ENCODE peak calls at places on chromosome 5, in nine cellular contexts. One of them, this sample, is unnamed.

GRCh38 chr5:107389130-107389553 is 281.6 kb downstream of the EFNA5 start:
- DNase-seq in stimulated activated CD8-positive, alpha-beta memory T cell treated with anti-CD3 and anti-CD28 coated beads, Interleukin-7, amount 100 ng/mL, for 4 hours: peak; percentile 13
- DNase-seq in stimulated activated naive CD4-positive, alpha-beta T cell: no peak
- DNase-seq in left lung: no peak
- DNase-seq in activated CD8-positive, alpha-beta memory T cell treated with anti-CD3 and anti-CD28 coated beads for 48 hours: no peak
- DNase-seq in GF-D8: peak; percentile 17
- DNase-seq in head of caudate nucleus: no peak
- DNase-seq in activated naive CD8-positive, alpha-beta T cell treated with anti-CD3 and anti-CD28 coated beads, Interleukin-2, amount 50 U/mL, for 24 hours: no peak
- DNase-seq in fibroblast of lung: peak; percentile 86
- DNase-seq in this sample: no peak

GRCh38 chr5:1537166-1538154 is 13.7 kb upstream of the LPCAT1 start:
- DNase-seq in stimulated activated CD8-positive, alpha-beta memory T cell treated with anti-CD3 and anti-CD28 coated beads, Interleukin-7, amount 100 ng/mL, for 4 hours: no peak
- DNase-seq in stimulated activated naive CD4-positive, alpha-beta T cell: no peak
- DNase-seq in left lung: peak; percentile 50
- DNase-seq in activated CD8-positive, alpha-beta memory T cell treated with anti-CD3 and anti-CD28 coated beads for 48 hours: no peak
- DNase-seq in GF-D8: no peak
- DNase-seq in head of caudate nucleus: peak; percentile 0
- DNase-seq in activated naive CD8-positive, alpha-beta T cell treated with anti-CD3 and anti-CD28 coated beads, Interleukin-2, amount 50 U/mL, for 24 hours: no peak
- DNase-seq in fibroblast of lung: no peak
- DNase-seq in this sample: no peak

GRCh38 chr5:173477320-173478055 is 139.0 kb downstream of the BOD1 start:
- DNase-seq in stimulated activated CD8-positive, alpha-beta memory T cell treated with anti-CD3 and anti-CD28 coated beads, Interleukin-7, amount 100 ng/mL, for 4 hours: no peak
- DNase-seq in stimulated activated naive CD4-positive, alpha-beta T cell: no peak
- DNase-seq in left lung: no peak
- DNase-seq in activated CD8-positive, alpha-beta memory T cell treated with anti-CD3 and anti-CD28 coated beads for 48 hours: no peak
- DNase-seq in GF-D8: no peak
- DNase-seq in head of caudate nucleus: no peak
- DNase-seq in activated naive CD8-positive, alpha-beta T cell treated with anti-CD3 and anti-CD28 coated beads, Interleukin-2, amount 50 U/mL, for 24 hours: no peak
- DNase-seq in fibroblast of lung: peak; percentile 89
- DNase-seq in this sample: no peak

GRCh38 chr5:151319334-151319733 is 15.8 kb upstream of the SLC36A3 start:
- DNase-seq in stimulated activated CD8-positive, alpha-beta memory T cell treated with anti-CD3 and anti-CD28 coated beads, Interleukin-7, amount 100 ng/mL, for 4 hours: no peak
- DNase-seq in stimulated activated naive CD4-positive, alpha-beta T cell: no peak
- DNase-seq in left lung: no peak
- DNase-seq in activated CD8-positive, alpha-beta memory T cell treated with anti-CD3 and anti-CD28 coated beads for 48 hours: no peak
- DNase-seq in GF-D8: no peak
- DNase-seq in head of caudate nucleus: peak; percentile 8
- DNase-seq in activated naive CD8-positive, alpha-beta T cell treated with anti-CD3 and anti-CD28 coated beads, Interleukin-2, amount 50 U/mL, for 24 hours: no peak
- DNase-seq in fibroblast of lung: peak; percentile 1
- DNase-seq in this sample: no peak

GRCh38 chr5:32329395-32329834 is 16.7 kb upstream of the MTMR12 start:
- DNase-seq in stimulated activated CD8-positive, alpha-beta memory T cell treated with anti-CD3 and anti-CD28 coated beads, Interleukin-7, amount 100 ng/mL, for 4 hours: peak; percentile 34
- DNase-seq in stimulated activated naive CD4-positive, alpha-beta T cell: peak; percentile 44
- DNase-seq in left lung: no peak
- DNase-seq in activated CD8-positive, alpha-beta memory T cell treated with anti-CD3 and anti-CD28 coated beads for 48 hours: no peak
- DNase-seq in GF-D8: peak; percentile 11
- DNase-seq in head of caudate nucleus: peak; percentile 80
- DNase-seq in activated naive CD8-positive, alpha-beta T cell treated with anti-CD3 and anti-CD28 coated beads, Interleukin-2, amount 50 U/mL, for 24 hours: peak; percentile 58
- DNase-seq in fibroblast of lung: peak; percentile 45
- DNase-seq in this sample: peak; percentile 20

GRCh38 chr5:96829336-96829735 is 21.6 kb upstream of the ERAP1 start:
- DNase-seq in stimulated activated CD8-positive, alpha-beta memory T cell treated with anti-CD3 and anti-CD28 coated beads, Interleukin-7, amount 100 ng/mL, for 4 hours: no peak
- DNase-seq in stimulated activated naive CD4-positive, alpha-beta T cell: no peak
- DNase-seq in left lung: no peak
- DNase-seq in activated CD8-positive, alpha-beta memory T cell treated with anti-CD3 and anti-CD28 coated beads for 48 hours: no peak
- DNase-seq in GF-D8: no peak
- DNase-seq in head of caudate nucleus: no peak
- DNase-seq in activated naive CD8-positive, alpha-beta T cell treated with anti-CD3 and anti-CD28 coated beads, Interleukin-2, amount 50 U/mL, for 24 hours: no peak
- DNase-seq in fibroblast of lung: no peak
- DNase-seq in this sample: no peak

GRCh38 chr5:123700624-123701023 is 188.6 kb downstream of the CSNK1G3 start:
- DNase-seq in stimulated activated CD8-positive, alpha-beta memory T cell treated with anti-CD3 and anti-CD28 coated beads, Interleukin-7, amount 100 ng/mL, for 4 hours: no peak
- DNase-seq in stimulated activated naive CD4-positive, alpha-beta T cell: no peak
- DNase-seq in left lung: no peak
- DNase-seq in activated CD8-positive, alpha-beta memory T cell treated with anti-CD3 and anti-CD28 coated beads for 48 hours: no peak
- DNase-seq in GF-D8: no peak
- DNase-seq in head of caudate nucleus: no peak
- DNase-seq in activated naive CD8-positive, alpha-beta T cell treated with anti-CD3 and anti-CD28 coated beads, Interleukin-2, amount 50 U/mL, for 24 hours: no peak
- DNase-seq in fibroblast of lung: peak; percentile 99
- DNase-seq in this sample: no peak

GRCh38 chr5:1315018-1315708 is 20.3 kb upstream of the TERT start:
- DNase-seq in stimulated activated CD8-positive, alpha-beta memory T cell treated with anti-CD3 and anti-CD28 coated beads, Interleukin-7, amount 100 ng/mL, for 4 hours: no peak
- DNase-seq in stimulated activated naive CD4-positive, alpha-beta T cell: no peak
- DNase-seq in left lung: no peak
- DNase-seq in activated CD8-positive, alpha-beta memory T cell treated with anti-CD3 and anti-CD28 coated beads for 48 hours: no peak
- DNase-seq in GF-D8: no peak
- DNase-seq in head of caudate nucleus: no peak
- DNase-seq in activated naive CD8-positive, alpha-beta T cell treated with anti-CD3 and anti-CD28 coated beads, Interleukin-2, amount 50 U/mL, for 24 hours: no peak
- DNase-seq in fibroblast of lung: no peak
- DNase-seq in this sample: no peak

GRCh38 chr5:74040065-74040551 is 414.1 kb downstream of the ARHGEF28 start:
- DNase-seq in stimulated activated CD8-positive, alpha-beta memory T cell treated with anti-CD3 and anti-CD28 coated beads, Interleukin-7, amount 100 ng/mL, for 4 hours: no peak
- DNase-seq in stimulated activated naive CD4-positive, alpha-beta T cell: no peak
- DNase-seq in left lung: no peak
- DNase-seq in activated CD8-positive, alpha-beta memory T cell treated with anti-CD3 and anti-CD28 coated beads for 48 hours: no peak
- DNase-seq in GF-D8: no peak
- DNase-seq in head of caudate nucleus: no peak
- DNase-seq in activated naive CD8-positive, alpha-beta T cell treated with anti-CD3 and anti-CD28 coated beads, Interleukin-2, amount 50 U/mL, for 24 hours: no peak
- DNase-seq in fibroblast of lung: peak; percentile 96
- DNase-seq in this sample: no peak

GRCh38 chr5:168663276-168664004 is 84.3 kb upstream of the PANK3 start:
- DNase-seq in stimulated activated CD8-positive, alpha-beta memory T cell treated with anti-CD3 and anti-CD28 coated beads, Interleukin-7, amount 100 ng/mL, for 4 hours: no peak
- DNase-seq in stimulated activated naive CD4-positive, alpha-beta T cell: no peak
- DNase-seq in left lung: no peak
- DNase-seq in activated CD8-positive, alpha-beta memory T cell treated with anti-CD3 and anti-CD28 coated beads for 48 hours: no peak
- DNase-seq in GF-D8: no peak
- DNase-seq in head of caudate nucleus: no peak
- DNase-seq in activated naive CD8-positive, alpha-beta T cell treated with anti-CD3 and anti-CD28 coated beads, Interleukin-2, amount 50 U/mL, for 24 hours: no peak
- DNase-seq in fibroblast of lung: no peak
- DNase-seq in this sample: no peak

GRCh38 chr5:19240150-19240549 is 747.9 kb downstream of the CDH18 start:
- DNase-seq in stimulated activated CD8-positive, alpha-beta memory T cell treated with anti-CD3 and anti-CD28 coated beads, Interleukin-7, amount 100 ng/mL, for 4 hours: no peak
- DNase-seq in stimulated activated naive CD4-positive, alpha-beta T cell: no peak
- DNase-seq in left lung: no peak
- DNase-seq in activated CD8-positive, alpha-beta memory T cell treated with anti-CD3 and anti-CD28 coated beads for 48 hours: no peak
- DNase-seq in GF-D8: no peak
- DNase-seq in head of caudate nucleus: no peak
- DNase-seq in activated naive CD8-positive, alpha-beta T cell treated with anti-CD3 and anti-CD28 coated beads, Interleukin-2, amount 50 U/mL, for 24 hours: no peak
- DNase-seq in fibroblast of lung: peak; percentile 81
- DNase-seq in this sample: no peak

GRCh38 chr5:33843579-33843978 is 48.2 kb downstream of the ADAMTS12 start:
- DNase-seq in stimulated activated CD8-positive, alpha-beta memory T cell treated with anti-CD3 and anti-CD28 coated beads, Interleukin-7, amount 100 ng/mL, for 4 hours: no peak
- DNase-seq in stimulated activated naive CD4-positive, alpha-beta T cell: no peak
- DNase-seq in left lung: no peak
- DNase-seq in activated CD8-positive, alpha-beta memory T cell treated with anti-CD3 and anti-CD28 coated beads for 48 hours: no peak
- DNase-seq in GF-D8: no peak
- DNase-seq in head of caudate nucleus: no peak
- DNase-seq in activated naive CD8-positive, alpha-beta T cell treated with anti-CD3 and anti-CD28 coated beads, Interleukin-2, amount 50 U/mL, for 24 hours: no peak
- DNase-seq in fibroblast of lung: peak; percentile 91
- DNase-seq in this sample: no peak

GRCh38 chr5:132478498-132478855 is 12.1 kb downstream of the IRF1 start:
- DNase-seq in stimulated activated CD8-positive, alpha-beta memory T cell treated with anti-CD3 and anti-CD28 coated beads, Interleukin-7, amount 100 ng/mL, for 4 hours: no peak
- DNase-seq in stimulated activated naive CD4-positive, alpha-beta T cell: peak; percentile 44
- DNase-seq in left lung: no peak
- DNase-seq in activated CD8-positive, alpha-beta memory T cell treated with anti-CD3 and anti-CD28 coated beads for 48 hours: no peak
- DNase-seq in GF-D8: no peak
- DNase-seq in head of caudate nucleus: no peak
- DNase-seq in activated naive CD8-positive, alpha-beta T cell treated with anti-CD3 and anti-CD28 coated beads, Interleukin-2, amount 50 U/mL, for 24 hours: no peak
- DNase-seq in fibroblast of lung: no peak
- DNase-seq in this sample: no peak

GRCh38 chr5:143349127-143349526 is 54.4 kb downstream of the NR3C1 start:
- DNase-seq in stimulated activated CD8-positive, alpha-beta memory T cell treated with anti-CD3 and anti-CD28 coated beads, Interleukin-7, amount 100 ng/mL, for 4 hours: no peak
- DNase-seq in stimulated activated naive CD4-positive, alpha-beta T cell: no peak
- DNase-seq in left lung: no peak
- DNase-seq in activated CD8-positive, alpha-beta memory T cell treated with anti-CD3 and anti-CD28 coated beads for 48 hours: no peak
- DNase-seq in GF-D8: no peak
- DNase-seq in head of caudate nucleus: no peak
- DNase-seq in activated naive CD8-positive, alpha-beta T cell treated with anti-CD3 and anti-CD28 coated beads, Interleukin-2, amount 50 U/mL, for 24 hours: no peak
- DNase-seq in fibroblast of lung: peak; percentile 22
- DNase-seq in this sample: no peak

GRCh38 chr5:63053019-63053638 is 474.5 kb downstream of the LRRC70 start:
- DNase-seq in stimulated activated CD8-positive, alpha-beta memory T cell treated with anti-CD3 and anti-CD28 coated beads, Interleukin-7, amount 100 ng/mL, for 4 hours: no peak
- DNase-seq in stimulated activated naive CD4-positive, alpha-beta T cell: no peak
- DNase-seq in left lung: no peak
- DNase-seq in activated CD8-positive, alpha-beta memory T cell treated with anti-CD3 and anti-CD28 coated beads for 48 hours: no peak
- DNase-seq in GF-D8: no peak
- DNase-seq in head of caudate nucleus: no peak
- DNase-seq in activated naive CD8-positive, alpha-beta T cell treated with anti-CD3 and anti-CD28 coated beads, Interleukin-2, amount 50 U/mL, for 24 hours: no peak
- DNase-seq in fibroblast of lung: no peak
- DNase-seq in this sample: no peak

GRCh38 chr5:14741131-14741530 is 76.6 kb downstream of the OTULIN start:
- DNase-seq in stimulated activated CD8-positive, alpha-beta memory T cell treated with anti-CD3 and anti-CD28 coated beads, Interleukin-7, amount 100 ng/mL, for 4 hours: no peak
- DNase-seq in stimulated activated naive CD4-positive, alpha-beta T cell: no peak
- DNase-seq in left lung: no peak
- DNase-seq in activated CD8-positive, alpha-beta memory T cell treated with anti-CD3 and anti-CD28 coated beads for 48 hours: no peak
- DNase-seq in GF-D8: no peak
- DNase-seq in head of caudate nucleus: no peak
- DNase-seq in activated naive CD8-positive, alpha-beta T cell treated with anti-CD3 and anti-CD28 coated beads, Interleukin-2, amount 50 U/mL, for 24 hours: no peak
- DNase-seq in fibroblast of lung: no peak
- DNase-seq in this sample: no peak

GRCh38 chr5:144249755-144250464 is 79.2 kb downstream of the KCTD16 start:
- DNase-seq in stimulated activated CD8-positive, alpha-beta memory T cell treated with anti-CD3 and anti-CD28 coated beads, Interleukin-7, amount 100 ng/mL, for 4 hours: no peak
- DNase-seq in stimulated activated naive CD4-positive, alpha-beta T cell: no peak
- DNase-seq in left lung: no peak
- DNase-seq in activated CD8-positive, alpha-beta memory T cell treated with anti-CD3 and anti-CD28 coated beads for 48 hours: no peak
- DNase-seq in GF-D8: no peak
- DNase-seq in head of caudate nucleus: no peak
- DNase-seq in activated naive CD8-positive, alpha-beta T cell treated with anti-CD3 and anti-CD28 coated beads, Interleukin-2, amount 50 U/mL, for 24 hours: no peak
- DNase-seq in fibroblast of lung: no peak
- DNase-seq in this sample: no peak

GRCh38 chr5:32173394-32174010 is 617 bp downstream of the GOLPH3 start:
- DNase-seq in stimulated activated CD8-positive, alpha-beta memory T cell treated with anti-CD3 and anti-CD28 coated beads, Interleukin-7, amount 100 ng/mL, for 4 hours: no peak
- DNase-seq in stimulated activated naive CD4-positive, alpha-beta T cell: peak; percentile 23
- DNase-seq in left lung: peak; percentile 90
- DNase-seq in activated CD8-positive, alpha-beta memory T cell treated with anti-CD3 and anti-CD28 coated beads for 48 hours: no peak
- DNase-seq in GF-D8: peak; percentile 15
- DNase-seq in head of caudate nucleus: peak; percentile 65
- DNase-seq in activated naive CD8-positive, alpha-beta T cell treated with anti-CD3 and anti-CD28 coated beads, Interleukin-2, amount 50 U/mL, for 24 hours: peak; percentile 49
- DNase-seq in fibroblast of lung: peak; percentile 9
- DNase-seq in this sample: peak; percentile 21

GRCh38 chr5:43294226-43294625 is 19.0 kb downstream of the HMGCS1 start:
- DNase-seq in stimulated activated CD8-positive, alpha-beta memory T cell treated with anti-CD3 and anti-CD28 coated beads, Interleukin-7, amount 100 ng/mL, for 4 hours: no peak
- DNase-seq in stimulated activated naive CD4-positive, alpha-beta T cell: no peak
- DNase-seq in left lung: no peak
- DNase-seq in activated CD8-positive, alpha-beta memory T cell treated with anti-CD3 and anti-CD28 coated beads for 48 hours: no peak
- DNase-seq in GF-D8: no peak
- DNase-seq in head of caudate nucleus: no peak
- DNase-seq in activated naive CD8-positive, alpha-beta T cell treated with anti-CD3 and anti-CD28 coated beads, Interleukin-2, amount 50 U/mL, for 24 hours: no peak
- DNase-seq in fibroblast of lung: peak; percentile 79
- DNase-seq in this sample: no peak

GRCh38 chr5:5141625-5142527 is 1.7 kb downstream of the ADAMTS16 start:
- DNase-seq in stimulated activated CD8-positive, alpha-beta memory T cell treated with anti-CD3 and anti-CD28 coated beads, Interleukin-7, amount 100 ng/mL, for 4 hours: peak; percentile 25
- DNase-seq in stimulated activated naive CD4-positive, alpha-beta T cell: peak; percentile 42
- DNase-seq in left lung: no peak
- DNase-seq in activated CD8-positive, alpha-beta memory T cell treated with anti-CD3 and anti-CD28 coated beads for 48 hours: peak; percentile 31
- DNase-seq in GF-D8: no peak
- DNase-seq in head of caudate nucleus: peak; percentile 72
- DNase-seq in activated naive CD8-positive, alpha-beta T cell treated with anti-CD3 and anti-CD28 coated beads, Interleukin-2, amount 50 U/mL, for 24 hours: peak; percentile 50
- DNase-seq in fibroblast of lung: peak; percentile 47
- DNase-seq in this sample: no peak

GRCh38 chr5:124706729-124707361 is 39.6 kb downstream of the ZNF608 start:
- DNase-seq in stimulated activated CD8-positive, alpha-beta memory T cell treated with anti-CD3 and anti-CD28 coated beads, Interleukin-7, amount 100 ng/mL, for 4 hours: no peak
- DNase-seq in stimulated activated naive CD4-positive, alpha-beta T cell: no peak
- DNase-seq in left lung: peak; percentile 42
- DNase-seq in activated CD8-positive, alpha-beta memory T cell treated with anti-CD3 and anti-CD28 coated beads for 48 hours: no peak
- DNase-seq in GF-D8: no peak
- DNase-seq in head of caudate nucleus: no peak
- DNase-seq in activated naive CD8-positive, alpha-beta T cell treated with anti-CD3 and anti-CD28 coated beads, Interleukin-2, amount 50 U/mL, for 24 hours: no peak
- DNase-seq in fibroblast of lung: peak; percentile 64
- DNase-seq in this sample: no peak

GRCh38 chr5:143398451-143399237 is 4.8 kb downstream of the NR3C1 start:
- DNase-seq in stimulated activated CD8-positive, alpha-beta memory T cell treated with anti-CD3 and anti-CD28 coated beads, Interleukin-7, amount 100 ng/mL, for 4 hours: no peak
- DNase-seq in stimulated activated naive CD4-positive, alpha-beta T cell: no peak
- DNase-seq in left lung: no peak
- DNase-seq in activated CD8-positive, alpha-beta memory T cell treated with anti-CD3 and anti-CD28 coated beads for 48 hours: no peak
- DNase-seq in GF-D8: no peak
- DNase-seq in head of caudate nucleus: no peak
- DNase-seq in activated naive CD8-positive, alpha-beta T cell treated with anti-CD3 and anti-CD28 coated beads, Interleukin-2, amount 50 U/mL, for 24 hours: no peak
- DNase-seq in fibroblast of lung: no peak
- DNase-seq in this sample: no peak

GRCh38 chr5:170360712-170361501 is 28.3 kb downstream of the KCNMB1 start:
- DNase-seq in stimulated activated CD8-positive, alpha-beta memory T cell treated with anti-CD3 and anti-CD28 coated beads, Interleukin-7, amount 100 ng/mL, for 4 hours: no peak
- DNase-seq in stimulated activated naive CD4-positive, alpha-beta T cell: no peak
- DNase-seq in left lung: no peak
- DNase-seq in activated CD8-positive, alpha-beta memory T cell treated with anti-CD3 and anti-CD28 coated beads for 48 hours: no peak
- DNase-seq in GF-D8: peak; percentile 62
- DNase-seq in head of caudate nucleus: no peak
- DNase-seq in activated naive CD8-positive, alpha-beta T cell treated with anti-CD3 and anti-CD28 coated beads, Interleukin-2, amount 50 U/mL, for 24 hours: no peak
- DNase-seq in fibroblast of lung: no peak
- DNase-seq in this sample: no peak

GRCh38 chr5:58635416-58635815 is 52.5 kb downstream of the RAB3C start:
- DNase-seq in stimulated activated CD8-positive, alpha-beta memory T cell treated with anti-CD3 and anti-CD28 coated beads, Interleukin-7, amount 100 ng/mL, for 4 hours: no peak
- DNase-seq in stimulated activated naive CD4-positive, alpha-beta T cell: no peak
- DNase-seq in left lung: no peak
- DNase-seq in activated CD8-positive, alpha-beta memory T cell treated with anti-CD3 and anti-CD28 coated beads for 48 hours: no peak
- DNase-seq in GF-D8: no peak
- DNase-seq in head of caudate nucleus: no peak
- DNase-seq in activated naive CD8-positive, alpha-beta T cell treated with anti-CD3 and anti-CD28 coated beads, Interleukin-2, amount 50 U/mL, for 24 hours: no peak
- DNase-seq in fibroblast of lung: no peak
- DNase-seq in this sample: no peak

GRCh38 chr5:37667430-37667829 is 172.4 kb downstream of the GDNF start:
- DNase-seq in stimulated activated CD8-positive, alpha-beta memory T cell treated with anti-CD3 and anti-CD28 coated beads, Interleukin-7, amount 100 ng/mL, for 4 hours: no peak
- DNase-seq in stimulated activated naive CD4-positive, alpha-beta T cell: no peak
- DNase-seq in left lung: no peak
- DNase-seq in activated CD8-positive, alpha-beta memory T cell treated with anti-CD3 and anti-CD28 coated beads for 48 hours: no peak
- DNase-seq in GF-D8: no peak
- DNase-seq in head of caudate nucleus: no peak
- DNase-seq in activated naive CD8-positive, alpha-beta T cell treated with anti-CD3 and anti-CD28 coated beads, Interleukin-2, amount 50 U/mL, for 24 hours: no peak
- DNase-seq in fibroblast of lung: no peak
- DNase-seq in this sample: no peak

This sample was measured in naive thymus-derived CD4-positive, alpha-beta T cell.